ENCODE peak calls at places on chromosomes 4 and X, in six cellular contexts. One of them, this sample, is unnamed.

GRCh38 chr4:26032572-26033320 is 118.7 kb downstream of the SMIM20 start:
- DNase-seq in trophoblast cell: no peak
- DNase-seq in H9: no peak
- DNase-seq in H1: no peak
- DNase-seq in neuronal stem cell: no peak
- DNase-seq in mesenchymal stem cell: peak
- DNase-seq in this sample: peak

GRCh38 chr4:146207410-146207809 is 6.9 kb upstream of the REELD1 start:
- DNase-seq in H1: no peak
- DNase-seq in H9: no peak
- DNase-seq in neuronal stem cell: no peak
- DNase-seq in trophoblast cell: no peak
- DNase-seq in mesenchymal stem cell: no peak
- DNase-seq in this sample: no peak

GRCh38 chr4:41365726-41366125 is 109.0 kb downstream of the UCHL1 start:
- DNase-seq in neuronal stem cell: no peak
- DNase-seq in trophoblast cell: no peak
- DNase-seq in mesenchymal stem cell: no peak
- DNase-seq in H1: no peak
- DNase-seq in H9: no peak
- DNase-seq in this sample: no peak

GRCh38 chr4:54513231-54513630 is 144.5 kb upstream of the KIT start:
- DNase-seq in H1: no peak
- DNase-seq in neuronal stem cell: no peak
- DNase-seq in mesenchymal stem cell: peak
- DNase-seq in trophoblast cell: peak
- DNase-seq in H9: no peak
- DNase-seq in this sample: peak

GRCh38 chr4:148444296-148445070 is 2.3 kb upstream of the NR3C2 start:
- DNase-seq in neuronal stem cell: peak
- DNase-seq in H1: peak
- DNase-seq in H9: peak
- DNase-seq in trophoblast cell: peak
- DNase-seq in mesenchymal stem cell: peak
- DNase-seq in this sample: no peak

GRCh38 chrX:25427873-25428555 is 412.2 kb upstream of the ARX start:
- DNase-seq in neuronal stem cell: no peak
- DNase-seq in trophoblast cell: no peak
- DNase-seq in H9: peak
- DNase-seq in mesenchymal stem cell: no peak
- DNase-seq in H1: peak
- DNase-seq in this sample: no peak

GRCh38 chrX:12770440-12770839 is 20.8 kb upstream of the PRPS2 start:
- DNase-seq in mesenchymal stem cell: peak
- DNase-seq in H9: no peak
- DNase-seq in trophoblast cell: no peak
- DNase-seq in neuronal stem cell: no peak
- DNase-seq in H1: no peak
- DNase-seq in this sample: peak

GRCh38 chr4:139020384-139020783 is 4.8 kb downstream of the NOCT start:
- DNase-seq in H9: peak
- DNase-seq in H1: no peak
- DNase-seq in trophoblast cell: no peak
- DNase-seq in mesenchymal stem cell: no peak
- DNase-seq in neuronal stem cell: no peak
- DNase-seq in this sample: no peak

GRCh38 chrX:11558972-11559371 is 106.7 kb downstream of the ARHGAP6 start:
- DNase-seq in neuronal stem cell: no peak
- DNase-seq in trophoblast cell: peak
- DNase-seq in H1: peak
- DNase-seq in H9: peak
- DNase-seq in mesenchymal stem cell: peak
- DNase-seq in this sample: no peak

GRCh38 chr4:5165419-5166369 is 114.4 kb downstream of the STK32B start:
- DNase-seq in H9: peak
- DNase-seq in trophoblast cell: no peak
- DNase-seq in mesenchymal stem cell: peak
- DNase-seq in neuronal stem cell: no peak
- DNase-seq in H1: peak
- DNase-seq in this sample: peak

GRCh38 chr4:7304436-7304835 is 112.1 kb downstream of the SORCS2 start:
- DNase-seq in H1: no peak
- DNase-seq in mesenchymal stem cell: no peak
- DNase-seq in trophoblast cell: no peak
- DNase-seq in neuronal stem cell: no peak
- DNase-seq in H9: no peak
- DNase-seq in this sample: no peak

GRCh38 chr4:73452953-73453700 is 17.1 kb downstream of the AFP start:
- DNase-seq in H1: no peak
- DNase-seq in trophoblast cell: no peak
- DNase-seq in H9: no peak
- DNase-seq in neuronal stem cell: no peak
- DNase-seq in mesenchymal stem cell: no peak
- DNase-seq in this sample: no peak

GRCh38 chr4:86449746-86450145 is 89.9 kb upstream of the MAPK10 start:
- DNase-seq in trophoblast cell: no peak
- DNase-seq in H9: no peak
- DNase-seq in mesenchymal stem cell: no peak
- DNase-seq in neuronal stem cell: no peak
- DNase-seq in H1: no peak
- DNase-seq in this sample: no peak

GRCh38 chr4:174217273-174218126 is 66.0 kb downstream of the FBXO8 start:
- DNase-seq in mesenchymal stem cell: peak
- DNase-seq in H1: peak
- DNase-seq in H9: no peak
- DNase-seq in neuronal stem cell: peak
- DNase-seq in trophoblast cell: no peak
- DNase-seq in this sample: peak

GRCh38 chr4:48909697-48910096 is 3.1 kb upstream of the OCIAD2 start:
- DNase-seq in trophoblast cell: peak
- DNase-seq in H1: no peak
- DNase-seq in mesenchymal stem cell: peak
- DNase-seq in H9: peak
- DNase-seq in neuronal stem cell: peak
- DNase-seq in this sample: peak

GRCh38 chr4:54209617-54210016 is 19.5 kb upstream of the PDGFRA start:
- DNase-seq in mesenchymal stem cell: no peak
- DNase-seq in H9: no peak
- DNase-seq in neuronal stem cell: no peak
- DNase-seq in H1: no peak
- DNase-seq in trophoblast cell: no peak
- DNase-seq in this sample: no peak

GRCh38 chr4:86834901-86835300 is 14.3 kb downstream of the SLC10A6 start:
- DNase-seq in neuronal stem cell: no peak
- DNase-seq in H9: no peak
- DNase-seq in mesenchymal stem cell: peak
- DNase-seq in trophoblast cell: no peak
- DNase-seq in H1: no peak
- DNase-seq in this sample: peak

GRCh38 chrX:124736553-124737240 is 390.3 kb downstream of the SH2D1A start:
- DNase-seq in H1: peak
- DNase-seq in H9: peak
- DNase-seq in neuronal stem cell: no peak
- DNase-seq in trophoblast cell: no peak
- DNase-seq in mesenchymal stem cell: no peak
- DNase-seq in this sample: no peak

GRCh38 chrX:47562615-47563243 is 1.7 kb downstream of the ARAF start:
- DNase-seq in H1: no peak
- DNase-seq in mesenchymal stem cell: peak
- DNase-seq in neuronal stem cell: no peak
- DNase-seq in H9: no peak
- DNase-seq in trophoblast cell: no peak
- DNase-seq in this sample: no peak

GRCh38 chr4:135770505-135770904 is 1568.9 kb upstream of the PABPC4L start:
- DNase-seq in trophoblast cell: no peak
- DNase-seq in H9: no peak
- DNase-seq in neuronal stem cell: no peak
- DNase-seq in mesenchymal stem cell: no peak
- DNase-seq in H1: no peak
- DNase-seq in this sample: no peak

GRCh38 chrX:132171881-132172280 is 44.1 kb upstream of the FRMD7 start:
- DNase-seq in mesenchymal stem cell: no peak
- DNase-seq in H1: no peak
- DNase-seq in H9: no peak
- DNase-seq in neuronal stem cell: no peak
- DNase-seq in trophoblast cell: peak
- DNase-seq in this sample: no peak

GRCh38 chr4:140095694-140096482 is 58.1 kb downstream of the MAML3 start:
- DNase-seq in H9: no peak
- DNase-seq in trophoblast cell: peak
- DNase-seq in mesenchymal stem cell: peak
- DNase-seq in H1: no peak
- DNase-seq in neuronal stem cell: no peak
- DNase-seq in this sample: peak

DNA sequence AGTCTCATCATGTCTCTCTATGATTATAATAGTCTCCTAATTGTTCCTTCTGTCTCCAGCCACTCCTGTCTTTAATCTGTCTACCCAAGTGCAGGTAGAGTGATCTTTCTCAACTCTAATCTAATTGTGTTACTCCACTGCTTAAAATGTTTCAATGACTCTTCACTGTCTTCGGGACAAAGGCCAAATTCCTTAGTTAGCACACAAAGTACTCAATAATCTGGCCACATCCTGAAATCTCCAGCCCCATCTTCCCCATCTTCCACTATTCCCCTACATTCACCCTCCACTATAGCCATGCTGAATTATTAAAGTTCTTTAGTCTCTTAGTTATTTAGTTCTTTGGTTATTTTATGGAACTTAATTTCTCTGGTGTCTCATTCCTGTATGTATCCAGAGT is 353.3 kb downstream of the OPHN1 start:
- DNase-seq in trophoblast cell: no peak
- DNase-seq in mesenchymal stem cell: no peak
- DNase-seq in neuronal stem cell: no peak
- DNase-seq in H9: no peak
- DNase-seq in H1: no peak
- DNase-seq in this sample: no peak
- H4K91ac ChIP-seq in trophoblast cell: no peak
- H4K91ac ChIP-seq in mesenchymal stem cell: no peak
- H4K91ac ChIP-seq in neuronal stem cell: no peak
- H4K91ac ChIP-seq in H9: no peak
- H4K91ac ChIP-seq in H1: no peak
- H4K91ac ChIP-seq in this sample: no peak

GRCh38 chr4:118845552-118846065 is 9.7 kb upstream of the SEC24D start:
- DNase-seq in trophoblast cell: no peak
- DNase-seq in mesenchymal stem cell: no peak
- DNase-seq in neuronal stem cell: no peak
- DNase-seq in H9: no peak
- DNase-seq in H1: no peak
- DNase-seq in this sample: no peak
- H4K91ac ChIP-seq in trophoblast cell: no peak
- H4K91ac ChIP-seq in mesenchymal stem cell: no peak
- H4K91ac ChIP-seq in neuronal stem cell: no peak
- H4K91ac ChIP-seq in H9: no peak
- H4K91ac ChIP-seq in H1: no peak
- H4K91ac ChIP-seq in this sample: no peak

GRCh38 chr4:185809517-185810071 is 2.4 kb downstream of the SORBS2 start:
- DNase-seq in H1: no peak
- DNase-seq in neuronal stem cell: no peak
- DNase-seq in trophoblast cell: no peak
- DNase-seq in mesenchymal stem cell: no peak
- DNase-seq in H9: no peak
- DNase-seq in this sample: no peak

GRCh38 chr4:185801471-185801870 is 10.5 kb downstream of the SORBS2 start:
- DNase-seq in H9: no peak
- DNase-seq in H1: no peak
- DNase-seq in trophoblast cell: no peak
- DNase-seq in neuronal stem cell: no peak
- DNase-seq in mesenchymal stem cell: peak
- DNase-seq in this sample: peak

GRCh38 chr4:185803015-185803414 is 9.0 kb downstream of the SORBS2 start:
- DNase-seq in neuronal stem cell: no peak
- DNase-seq in H9: no peak
- DNase-seq in trophoblast cell: peak
- DNase-seq in mesenchymal stem cell: no peak
- DNase-seq in H1: no peak
- DNase-seq in this sample: no peak

GRCh38 chr4:185805262-185805802 is 6.7 kb downstream of the SORBS2 start:
- DNase-seq in H1: no peak
- DNase-seq in H9: no peak
- DNase-seq in neuronal stem cell: no peak
- DNase-seq in mesenchymal stem cell: no peak
- DNase-seq in trophoblast cell: no peak
- DNase-seq in this sample: no peak

DNA sequence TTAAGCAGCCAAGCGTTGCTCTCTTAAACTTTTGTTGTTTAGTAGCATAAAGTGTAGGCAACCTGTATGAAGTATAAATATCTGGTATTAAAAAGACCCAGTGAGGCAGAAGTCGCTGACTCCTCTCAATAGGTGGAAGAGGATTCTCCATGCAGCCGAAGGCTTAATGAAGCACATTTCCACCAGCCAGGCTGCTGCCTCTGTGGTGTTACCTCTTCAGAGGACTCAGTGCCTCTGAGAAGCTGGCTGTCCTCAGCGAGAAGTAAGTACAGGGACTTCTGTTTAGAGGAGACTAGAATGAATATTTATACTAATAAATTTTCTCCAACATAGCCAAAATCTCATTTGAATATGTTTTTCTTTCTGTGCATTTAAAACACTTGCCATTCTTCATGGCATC is 6.0 kb downstream of the SORBS2 start:
- DNase-seq in trophoblast cell: no peak
- DNase-seq in neuronal stem cell: no peak
- DNase-seq in H9: no peak
- DNase-seq in H1: no peak
- DNase-seq in mesenchymal stem cell: no peak
- DNase-seq in this sample: no peak
- H4K91ac ChIP-seq in trophoblast cell: no peak
- H4K91ac ChIP-seq in neuronal stem cell: no peak
- H4K91ac ChIP-seq in H9: no peak
- H4K91ac ChIP-seq in H1: no peak
- H4K91ac ChIP-seq in mesenchymal stem cell: no peak
- H4K91ac ChIP-seq in this sample: no peak

DNA sequence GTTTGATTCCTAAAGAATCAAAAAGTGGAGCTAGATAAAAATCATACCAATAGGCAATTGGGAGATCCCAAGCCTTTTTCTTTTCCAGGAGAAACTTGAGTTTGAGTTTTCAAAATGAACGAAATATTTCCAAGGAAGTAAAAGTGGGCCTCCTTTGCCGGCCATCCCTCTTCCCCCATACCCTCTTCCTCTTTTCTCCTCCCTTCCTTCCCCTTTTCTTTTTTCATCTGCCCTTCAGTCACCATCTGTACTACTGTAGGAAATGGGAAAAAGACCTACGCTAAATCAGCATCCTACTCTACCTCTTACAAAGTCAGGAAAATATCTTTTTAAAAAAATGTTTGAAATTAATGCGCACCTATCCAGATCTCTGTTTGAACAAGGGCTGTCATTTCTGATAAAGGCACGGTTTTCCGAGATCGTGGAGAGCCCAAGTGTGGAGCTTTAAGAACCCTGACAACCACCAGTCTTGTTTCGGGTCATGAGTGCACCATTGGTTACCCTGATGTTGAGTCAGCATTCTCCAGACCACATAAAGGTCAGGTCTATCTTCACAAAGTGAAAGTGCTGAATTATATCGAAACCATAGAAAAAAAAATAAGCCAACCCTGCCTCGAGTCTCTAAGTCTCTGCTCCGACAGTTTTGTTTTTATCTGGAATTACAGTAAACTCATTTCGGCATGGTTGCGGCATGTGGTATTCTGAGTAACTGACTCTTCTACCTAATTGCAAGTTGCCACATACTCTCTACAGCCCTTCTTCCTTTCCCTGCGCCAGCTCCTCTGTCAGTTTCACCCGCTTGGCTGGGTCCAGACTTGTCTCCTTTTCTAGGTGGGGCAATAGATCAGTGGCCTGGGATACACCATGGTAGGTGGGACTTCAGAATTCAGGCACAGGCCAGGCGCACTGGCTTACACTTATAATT is 140.2 kb upstream of the KLF3 start:
- DNase-seq in mesenchymal stem cell: no peak
- DNase-seq in H1: no peak
- DNase-seq in H9: no peak
- DNase-seq in trophoblast cell: no peak
- DNase-seq in neuronal stem cell: no peak
- DNase-seq in this sample: no peak
- H4K91ac ChIP-seq in mesenchymal stem cell: no peak
- H4K91ac ChIP-seq in H1: no peak
- H4K91ac ChIP-seq in H9: no peak
- H4K91ac ChIP-seq in trophoblast cell: no peak
- H4K91ac ChIP-seq in neuronal stem cell: no peak
- H4K91ac ChIP-seq in this sample: no peak

This sample was measured in IMR-90.